ENCODE peak calls at places on chromosomes 4 and X, in six cellular contexts. P, G, R, X, S and M are unnamed samples.
A peak's percentile ranks its signal among the peaks of the same experiment; 100 is the strongest.

GRCh38 chrX:2701600-2701999 is 10.5 kb downstream of the CD99 start:
- DNase-seq in S (no peak), X (no peak), P (no peak), R (no peak), G (peak; percentile 45), M (no peak)

GRCh38 chr4:4217123-4217522 is 9.6 kb downstream of the OTOP1 start:
- DNase-seq in S (no peak), G (peak; percentile 36), P (no peak), X (no peak), R (no peak), M (no peak)

GRCh38 chrX:63918611-63919010 is 133.6 kb upstream of the ARHGEF9 start:
- DNase-seq in S (no peak), X (no peak), P (no peak), R (no peak), G (peak; percentile 48), M (no peak)

GRCh38 chr4:70632028-70632427 is 3.5 kb downstream of the ENAM start:
- DNase-seq in R (no peak), S (no peak), G (peak; percentile 73), P (peak; percentile 56), X (no peak), M (peak; percentile 71)

GRCh38 chrX:70141373-70141772 is 8.1 kb downstream of the IGBP1 start:
- DNase-seq in X (no peak), P (no peak), S (no peak), G (no peak), R (no peak), M (no peak)

GRCh38 chr4:42302348-42302747 is 94.9 kb upstream of the SHISA3 start:
- DNase-seq in G (no peak), S (no peak), R (no peak), P (peak; percentile 41), X (no peak), M (peak; percentile 44)

GRCh38 chr4:1402516-1403101 is 3.6 kb downstream of the NKX1-1 start:
- DNase-seq in S (no peak), G (no peak), P (no peak), R (no peak), X (peak; percentile 37), M (no peak)

GRCh38 chr4:153514001-153514526 is 47.9 kb downstream of the TMEM131L start:
- DNase-seq in X (no peak), S (no peak), R (no peak), P (peak; percentile 73), G (peak; percentile 39), M (peak; percentile 96)

GRCh38 chr4:98997176-98997575 is 1.7 kb downstream of the METAP1 start:
- DNase-seq in R (no peak), S (no peak), X (no peak), P (no peak), G (peak; percentile 64), M (no peak)

GRCh38 chr4:38768968-38769394 is 13.8 kb downstream of the TLR10 start:
- DNase-seq in G (no peak), X (no peak), R (no peak), S (no peak), P (peak; percentile 51), M (peak; percentile 55)

GRCh38 chrX:68177542-68177941 is 255.8 kb downstream of the OPHN1 start:
- DNase-seq in P (peak; percentile 22), S (no peak), R (no peak), G (peak; percentile 20), X (no peak), M (no peak)

GRCh38 chrX:154348646-154349358 is 25.6 kb downstream of the FLNA start:
- DNase-seq in R (no peak), X (no peak), P (no peak), G (no peak), S (no peak), M (no peak)

GRCh38 chr4:156774422-156774821 is 197.2 kb downstream of the PDGFC start:
- DNase-seq in P (peak; percentile 94), S (no peak), X (no peak), G (peak; percentile 94), R (no peak), M (peak; percentile 95)

GRCh38 chr4:8534129-8534528 is 46.1 kb upstream of the GPR78 start:
- DNase-seq in S (no peak), P (peak; percentile 18), R (no peak), X (no peak), G (peak; percentile 97), M (peak; percentile 78)

GRCh38 chr4:144399927-144400326 is 246.0 kb upstream of the HHIP start:
- DNase-seq in G (peak; percentile 97), X (no peak), P (peak; percentile 95), R (no peak), S (peak; percentile 28), M (peak; percentile 94)

GRCh38 chr4:57249083-57249482 is 138.9 kb upstream of the IGFBP7 start:
- DNase-seq in P (peak; percentile 43), X (no peak), S (no peak), R (no peak), G (peak; percentile 95), M (peak; percentile 25)

GRCh38 chr4:8876982-8877779 is 5.5 kb upstream of the HMX1 start:
- DNase-seq in G (no peak), S (no peak), X (no peak), P (no peak), R (no peak), M (no peak)

GRCh38 chr4:106315476-106315967 is 487 bp downstream of the TBCK start:
- DNase-seq in R (peak; percentile 41), G (peak; percentile 98), P (peak; percentile 18), S (peak; percentile 12), X (no peak), M (peak; percentile 32)

GRCh38 chr4:140926672-140927071 is 170.5 kb upstream of the TBC1D9 start:
- DNase-seq in X (no peak), S (no peak), P (no peak), R (no peak), G (no peak), M (no peak)

GRCh38 chr4:149512489-149512888 is 303.2 kb downstream of the IQCM start:
- DNase-seq in S (no peak), X (no peak), R (no peak), P (peak; percentile 8), G (no peak), M (no peak)

GRCh38 chr4:17494258-17494657 is 17.6 kb downstream of the QDPR start:
- DNase-seq in X (no peak), P (peak; percentile 64), R (no peak), G (peak; percentile 69), S (peak; percentile 6), M (peak; percentile 79)

GRCh38 chr4:41257257-41257900 is 651 bp downstream of the UCHL1 start:
- DNase-seq in X (no peak), S (peak; percentile 24), G (no peak), R (no peak), P (peak; percentile 45), M (peak; percentile 38)

GRCh38 chrX:10172867-10173266 is 16.1 kb downstream of the CLCN4 start:
- DNase-seq in X (no peak), P (no peak), G (no peak), R (no peak), S (no peak), M (no peak)

GRCh38 chr4:45550766-45551366 is 573.0 kb downstream of the GABRG1 start:
- DNase-seq in P (no peak), G (no peak), X (no peak), R (no peak), S (no peak), M (no peak)

GRCh38 chr4:143386812-143387211 is 50.1 kb downstream of the GAB1 start:
- DNase-seq in S (no peak), P (peak; percentile 42), R (no peak), X (no peak), G (no peak), M (peak; percentile 54)

GRCh38 chr4:103076777-103077347 is 301 bp upstream of the SLC9B2 start:
- DNase-seq in G (no peak), R (no peak), X (no peak), S (no peak), P (no peak), M (no peak)

GRCh38 chr4:13548059-13548983 is 4.0 kb upstream of the NKX3-2 start:
- DNase-seq in P (no peak), X (no peak), G (no peak), S (no peak), R (no peak), M (no peak)

GRCh38 chr4:124641715-124642380 is 70.7 kb downstream of the ANKRD50 start:
- DNase-seq in X (no peak), S (peak; percentile 2), R (no peak), P (peak; percentile 82), G (peak; percentile 98), M (peak; percentile 83)

GRCh38 chr4:76199664-76200211 is 13.9 kb downstream of the SCARB2 start:
- DNase-seq in P (peak; percentile 51), X (no peak), R (peak; percentile 15), G (no peak), S (no peak), M (no peak)

GRCh38 chr4:76195326-76195725 is 18.3 kb downstream of the SCARB2 start:
- DNase-seq in P (peak; percentile 56), S (no peak), R (no peak), G (peak; percentile 63), X (no peak), M (no peak)

GRCh38 chr4:76197001-76197743 is 16.5 kb downstream of the SCARB2 start:
- DNase-seq in S (no peak), G (no peak), R (no peak), X (no peak), P (no peak), M (peak; percentile 33)

GRCh38 chr4:76198411-76199237 is 15.0 kb downstream of the SCARB2 start:
- DNase-seq in X (no peak), S (no peak), R (no peak), G (peak; percentile 61), P (peak; percentile 94), M (peak; percentile 87)

GRCh38 chr4:76197971-76198410 is 15.6 kb downstream of the SCARB2 start:
- DNase-seq in R (no peak), S (no peak), X (no peak), P (peak; percentile 72), G (no peak), M (peak; percentile 69)
- H3K4me3 ChIP-seq in R (no peak overlapping the region), S (no peak overlapping the region), X (peak overlapping the region; percentile 9), P (peak overlapping the region; percentile 23), G (no peak overlapping the region), M (no peak overlapping the region)

GRCh38 chr4:184287697-184288255 is 70.1 kb upstream of the ENPP6 start:
- DNase-seq in G (peak; percentile 69), R (peak; percentile 8), P (peak; percentile 76), X (peak; percentile 74), S (no peak), M (peak; percentile 85)
- TF ChIP-seq CTCF in G (peak; percentile 44), R (no peak), P (peak; percentile 29), X (no peak), S (no peak), M (peak; percentile 39)

GRCh38 chrX:104310084-104310483 is 55.4 kb upstream of the ESX1 start:
- DNase-seq in P (peak; percentile 51), S (no peak), X (no peak), R (no peak), G (peak; percentile 45), M (peak; percentile 52)
- H3K4me3 ChIP-seq in P (peak overlapping the region; percentile 24), S (peak overlapping the region; percentile 35), X (peak overlapping the region; percentile 41), R (no peak overlapping the region), G (no peak overlapping the region), M (peak overlapping the region; percentile 42)

DNA sequence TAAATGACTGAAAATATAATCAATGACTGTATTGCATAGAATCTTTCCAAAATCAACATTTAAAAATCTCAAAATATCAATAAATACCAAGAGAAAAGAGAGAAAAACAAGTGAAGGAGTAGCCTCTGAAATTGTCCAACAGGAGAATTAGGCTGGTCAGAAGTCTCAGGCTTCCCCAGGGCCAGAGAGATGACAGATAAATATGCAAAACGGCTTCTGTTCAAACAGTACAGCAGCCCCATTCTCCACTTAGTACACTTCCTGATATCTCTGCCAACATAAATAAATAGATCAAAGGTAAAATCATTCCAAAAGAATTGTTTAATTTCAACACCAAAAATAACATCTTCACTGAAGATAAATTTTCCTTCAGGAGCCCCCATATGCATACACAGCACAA is 204.7 kb upstream of the GABRA2 start:
- DNase-seq in X (no peak), S (no peak), R (no peak), P (no peak), G (no peak), M (no peak)
- TF ChIP-seq CTCF in X (no peak), S (no peak), R (no peak), P (no peak), G (no peak), M (no peak)